ENCODE peak calls at places on chromosomes 6 and 20, in six cellular contexts. One of them, this sample, is unnamed.

GRCh38 chr6:143955971-143956370 is 52.1 kb downstream of the PLAGL1 start:
- DNase-seq in NCI-H1417: no peak
- DNase-seq in stimulated activated CD4-positive, alpha-beta T cell treated with anti-CD3 and anti-CD28 coated beads, TNF-alpha, amount 100 ng/mL, for 48 hours: no peak
- DNase-seq in aorta: no peak
- DNase-seq in NCI-H460: no peak
- DNase-seq in lower leg skin: no peak
- DNase-seq in this sample: no peak

GRCh38 chr6:54086439-54086838 is 24.8 kb upstream of the MLIP start:
- DNase-seq in stimulated activated CD4-positive, alpha-beta T cell treated with anti-CD3 and anti-CD28 coated beads, TNF-alpha, amount 100 ng/mL, for 48 hours: no peak
- DNase-seq in lower leg skin: no peak
- DNase-seq in NCI-H1417: no peak
- DNase-seq in aorta: no peak
- DNase-seq in NCI-H460: no peak
- DNase-seq in this sample: no peak

GRCh38 chr20:33803921-33804337 is 7.2 kb upstream of the CHMP4B start:
- DNase-seq in NCI-H460: no peak
- DNase-seq in lower leg skin: no peak
- DNase-seq in aorta: no peak
- DNase-seq in stimulated activated CD4-positive, alpha-beta T cell treated with anti-CD3 and anti-CD28 coated beads, TNF-alpha, amount 100 ng/mL, for 48 hours: no peak
- DNase-seq in NCI-H1417: no peak
- DNase-seq in this sample: no peak

GRCh38 chr6:29294499-29294914 is 7.0 kb upstream of the OR14J1 start:
- DNase-seq in aorta: no peak
- DNase-seq in NCI-H460: no peak
- DNase-seq in stimulated activated CD4-positive, alpha-beta T cell treated with anti-CD3 and anti-CD28 coated beads, TNF-alpha, amount 100 ng/mL, for 48 hours: no peak
- DNase-seq in lower leg skin: no peak
- DNase-seq in NCI-H1417: no peak
- DNase-seq in this sample: no peak

GRCh38 chr6:37209461-37210205 is 39.7 kb downstream of the PIM1 start:
- DNase-seq in lower leg skin: peak
- DNase-seq in stimulated activated CD4-positive, alpha-beta T cell treated with anti-CD3 and anti-CD28 coated beads, TNF-alpha, amount 100 ng/mL, for 48 hours: peak
- DNase-seq in NCI-H1417: no peak
- DNase-seq in aorta: no peak
- DNase-seq in NCI-H460: no peak
- DNase-seq in this sample: no peak

GRCh38 chr6:130076512-130076911 is 58.1 kb downstream of the L3MBTL3 start:
- DNase-seq in NCI-H1417: no peak
- DNase-seq in lower leg skin: no peak
- DNase-seq in stimulated activated CD4-positive, alpha-beta T cell treated with anti-CD3 and anti-CD28 coated beads, TNF-alpha, amount 100 ng/mL, for 48 hours: no peak
- DNase-seq in aorta: no peak
- DNase-seq in NCI-H460: no peak
- DNase-seq in this sample: no peak

GRCh38 chr6:2697291-2697690 is 53.4 kb downstream of the MYLK4 start:
- DNase-seq in stimulated activated CD4-positive, alpha-beta T cell treated with anti-CD3 and anti-CD28 coated beads, TNF-alpha, amount 100 ng/mL, for 48 hours: no peak
- DNase-seq in NCI-H1417: no peak
- DNase-seq in NCI-H460: no peak
- DNase-seq in aorta: no peak
- DNase-seq in lower leg skin: no peak
- DNase-seq in this sample: no peak

GRCh38 chr6:54698974-54699373 is 147.6 kb upstream of the FAM83B start:
- DNase-seq in lower leg skin: no peak
- DNase-seq in stimulated activated CD4-positive, alpha-beta T cell treated with anti-CD3 and anti-CD28 coated beads, TNF-alpha, amount 100 ng/mL, for 48 hours: no peak
- DNase-seq in NCI-H1417: no peak
- DNase-seq in NCI-H460: no peak
- DNase-seq in aorta: no peak
- DNase-seq in this sample: no peak

GRCh38 chr20:43508604-43509040 is 1.1 kb downstream of the L3MBTL1 start:
- DNase-seq in aorta: no peak
- DNase-seq in NCI-H460: no peak
- DNase-seq in lower leg skin: no peak
- DNase-seq in NCI-H1417: no peak
- DNase-seq in stimulated activated CD4-positive, alpha-beta T cell treated with anti-CD3 and anti-CD28 coated beads, TNF-alpha, amount 100 ng/mL, for 48 hours: no peak
- DNase-seq in this sample: no peak

GRCh38 chr6:9875605-9876353 is 539.1 kb downstream of the TFAP2A start:
- DNase-seq in lower leg skin: no peak
- DNase-seq in NCI-H1417: peak
- DNase-seq in stimulated activated CD4-positive, alpha-beta T cell treated with anti-CD3 and anti-CD28 coated beads, TNF-alpha, amount 100 ng/mL, for 48 hours: no peak
- DNase-seq in aorta: no peak
- DNase-seq in NCI-H460: no peak
- DNase-seq in this sample: no peak

GRCh38 chr6:132715204-132715603 is 1.3 kb upstream of the VNN1 start:
- DNase-seq in lower leg skin: no peak
- DNase-seq in NCI-H460: peak
- DNase-seq in NCI-H1417: peak
- DNase-seq in stimulated activated CD4-positive, alpha-beta T cell treated with anti-CD3 and anti-CD28 coated beads, TNF-alpha, amount 100 ng/mL, for 48 hours: no peak
- DNase-seq in aorta: no peak
- DNase-seq in this sample: no peak

GRCh38 chr20:38094373-38094775 is 60.8 kb downstream of the RPRD1B start:
- DNase-seq in lower leg skin: no peak
- DNase-seq in aorta: no peak
- DNase-seq in NCI-H460: peak
- DNase-seq in NCI-H1417: no peak
- DNase-seq in stimulated activated CD4-positive, alpha-beta T cell treated with anti-CD3 and anti-CD28 coated beads, TNF-alpha, amount 100 ng/mL, for 48 hours: no peak
- DNase-seq in this sample: no peak

GRCh38 chr6:138680085-138680484 is 93.5 kb upstream of the CCDC28A start:
- DNase-seq in NCI-H460: no peak
- DNase-seq in NCI-H1417: no peak
- DNase-seq in aorta: no peak
- DNase-seq in lower leg skin: no peak
- DNase-seq in stimulated activated CD4-positive, alpha-beta T cell treated with anti-CD3 and anti-CD28 coated beads, TNF-alpha, amount 100 ng/mL, for 48 hours: no peak
- DNase-seq in this sample: no peak

GRCh38 chr6:126748141-126748540 is 370.3 kb upstream of the RSPO3 start:
- DNase-seq in lower leg skin: no peak
- DNase-seq in aorta: no peak
- DNase-seq in NCI-H1417: no peak
- DNase-seq in NCI-H460: no peak
- DNase-seq in stimulated activated CD4-positive, alpha-beta T cell treated with anti-CD3 and anti-CD28 coated beads, TNF-alpha, amount 100 ng/mL, for 48 hours: no peak
- DNase-seq in this sample: no peak

GRCh38 chr6:33768644-33769120 is 20.2 kb downstream of the LEMD2 start:
- DNase-seq in NCI-H1417: peak
- DNase-seq in NCI-H460: peak
- DNase-seq in lower leg skin: peak
- DNase-seq in stimulated activated CD4-positive, alpha-beta T cell treated with anti-CD3 and anti-CD28 coated beads, TNF-alpha, amount 100 ng/mL, for 48 hours: peak
- DNase-seq in aorta: peak
- DNase-seq in this sample: peak

GRCh38 chr6:151038616-151039015 is 173.1 kb downstream of the MTHFD1L start:
- DNase-seq in stimulated activated CD4-positive, alpha-beta T cell treated with anti-CD3 and anti-CD28 coated beads, TNF-alpha, amount 100 ng/mL, for 48 hours: no peak
- DNase-seq in NCI-H460: no peak
- DNase-seq in lower leg skin: peak
- DNase-seq in NCI-H1417: no peak
- DNase-seq in aorta: no peak
- DNase-seq in this sample: no peak

GRCh38 chr20:25248501-25249172 is 752 bp downstream of the PYGB start:
- DNase-seq in aorta: peak
- DNase-seq in NCI-H460: no peak
- DNase-seq in stimulated activated CD4-positive, alpha-beta T cell treated with anti-CD3 and anti-CD28 coated beads, TNF-alpha, amount 100 ng/mL, for 48 hours: no peak
- DNase-seq in NCI-H1417: peak
- DNase-seq in lower leg skin: peak
- DNase-seq in this sample: peak

GRCh38 chr20:52943185-52943841 is 28.8 kb upstream of the TSHZ2 start:
- DNase-seq in stimulated activated CD4-positive, alpha-beta T cell treated with anti-CD3 and anti-CD28 coated beads, TNF-alpha, amount 100 ng/mL, for 48 hours: no peak
- DNase-seq in aorta: no peak
- DNase-seq in lower leg skin: no peak
- DNase-seq in NCI-H460: no peak
- DNase-seq in NCI-H1417: no peak
- DNase-seq in this sample: no peak

This sample was measured in NCI-H748 treated with DMSO at 0.1 percent for 48 hours.